ENCODE peak calls at places on chromosomes 3 and 15, in nine cellular contexts. One of them, this sample, is unnamed.
A peak's percentile ranks its signal among the peaks of the same experiment; 100 is the strongest.

GRCh38 chr15:75067123-75067854 is 43.9 kb downstream of the PPCDC start:
- DNase-seq in breast epithelium: no peak
- DNase-seq in right lobe of liver: no peak
- DNase-seq in upper lobe of left lung: peak; percentile 71
- DNase-seq in HCT116: peak; percentile 12
- DNase-seq in stomach: no peak
- DNase-seq in H1: no peak
- DNase-seq in A549: no peak
- DNase-seq in prostate gland: no peak
- DNase-seq in this sample: no peak

GRCh38 chr15:95988574-95988887 is 342.0 kb upstream of the NR2F2 start:
- DNase-seq in H1: no peak
- DNase-seq in prostate gland: no peak
- DNase-seq in upper lobe of left lung: no peak
- DNase-seq in stomach: peak; percentile 59
- DNase-seq in A549: no peak
- DNase-seq in HCT116: no peak
- DNase-seq in right lobe of liver: no peak
- DNase-seq in breast epithelium: no peak
- DNase-seq in this sample: no peak

GRCh38 chr15:33458421-33458820 is 147.7 kb downstream of the RYR3 start:
- DNase-seq in H1: no peak
- DNase-seq in right lobe of liver: no peak
- DNase-seq in breast epithelium: no peak
- DNase-seq in A549: no peak
- DNase-seq in HCT116: no peak
- DNase-seq in prostate gland: no peak
- DNase-seq in stomach: no peak
- DNase-seq in upper lobe of left lung: no peak
- DNase-seq in this sample: no peak

GRCh38 chr15:32981536-32981935 is 213.0 kb downstream of the FMN1 start:
- DNase-seq in breast epithelium: no peak
- DNase-seq in stomach: no peak
- DNase-seq in A549: no peak
- DNase-seq in prostate gland: no peak
- DNase-seq in upper lobe of left lung: no peak
- DNase-seq in HCT116: no peak
- DNase-seq in H1: no peak
- DNase-seq in right lobe of liver: no peak
- DNase-seq in this sample: no peak

GRCh38 chr3:38800511-38800910 is 15.5 kb downstream of the SCN10A start:
- DNase-seq in A549: no peak
- DNase-seq in H1: no peak
- DNase-seq in prostate gland: no peak
- DNase-seq in breast epithelium: no peak
- DNase-seq in stomach: no peak
- DNase-seq in right lobe of liver: no peak
- DNase-seq in HCT116: no peak
- DNase-seq in upper lobe of left lung: no peak
- DNase-seq in this sample: no peak

GRCh38 chr3:152100491-152101086 is 168.1 kb upstream of the MBNL1 start:
- DNase-seq in right lobe of liver: no peak
- DNase-seq in breast epithelium: no peak
- DNase-seq in prostate gland: no peak
- DNase-seq in A549: no peak
- DNase-seq in upper lobe of left lung: peak; percentile 24
- DNase-seq in H1: no peak
- DNase-seq in stomach: no peak
- DNase-seq in HCT116: no peak
- DNase-seq in this sample: no peak

GRCh38 chr3:73228425-73228824 is 167.0 kb downstream of the EBLN2 start:
- DNase-seq in right lobe of liver: no peak
- DNase-seq in prostate gland: no peak
- DNase-seq in stomach: no peak
- DNase-seq in HCT116: no peak
- DNase-seq in breast epithelium: no peak
- DNase-seq in H1: no peak
- DNase-seq in A549: no peak
- DNase-seq in upper lobe of left lung: no peak
- DNase-seq in this sample: no peak

GRCh38 chr3:153552887-153553604 is 391.0 kb downstream of the RAP2B start:
- DNase-seq in breast epithelium: no peak
- DNase-seq in prostate gland: no peak
- DNase-seq in HCT116: no peak
- DNase-seq in A549: no peak
- DNase-seq in H1: no peak
- DNase-seq in right lobe of liver: no peak
- DNase-seq in stomach: no peak
- DNase-seq in upper lobe of left lung: no peak
- DNase-seq in this sample: no peak

GRCh38 chr3:197558000-197558399 is 2.2 kb upstream of the BDH1 start:
- DNase-seq in breast epithelium: no peak
- DNase-seq in prostate gland: no peak
- DNase-seq in right lobe of liver: no peak
- DNase-seq in upper lobe of left lung: no peak
- DNase-seq in A549: no peak
- DNase-seq in stomach: no peak
- DNase-seq in H1: no peak
- DNase-seq in HCT116: no peak
- DNase-seq in this sample: no peak

GRCh38 chr3:39255503-39256325 is 24.1 kb downstream of the CX3CR1 start:
- DNase-seq in H1: no peak
- DNase-seq in upper lobe of left lung: peak; percentile 65
- DNase-seq in HCT116: no peak
- DNase-seq in right lobe of liver: no peak
- DNase-seq in breast epithelium: no peak
- DNase-seq in stomach: no peak
- DNase-seq in prostate gland: no peak
- DNase-seq in A549: no peak
- DNase-seq in this sample: no peak

GRCh38 chr3:117610156-117610555 is 900.6 kb downstream of the TUSC7 start:
- DNase-seq in upper lobe of left lung: no peak
- DNase-seq in HCT116: no peak
- DNase-seq in prostate gland: peak; percentile 43
- DNase-seq in H1: no peak
- DNase-seq in right lobe of liver: no peak
- DNase-seq in breast epithelium: no peak
- DNase-seq in A549: no peak
- DNase-seq in stomach: no peak
- DNase-seq in this sample: no peak

DNA sequence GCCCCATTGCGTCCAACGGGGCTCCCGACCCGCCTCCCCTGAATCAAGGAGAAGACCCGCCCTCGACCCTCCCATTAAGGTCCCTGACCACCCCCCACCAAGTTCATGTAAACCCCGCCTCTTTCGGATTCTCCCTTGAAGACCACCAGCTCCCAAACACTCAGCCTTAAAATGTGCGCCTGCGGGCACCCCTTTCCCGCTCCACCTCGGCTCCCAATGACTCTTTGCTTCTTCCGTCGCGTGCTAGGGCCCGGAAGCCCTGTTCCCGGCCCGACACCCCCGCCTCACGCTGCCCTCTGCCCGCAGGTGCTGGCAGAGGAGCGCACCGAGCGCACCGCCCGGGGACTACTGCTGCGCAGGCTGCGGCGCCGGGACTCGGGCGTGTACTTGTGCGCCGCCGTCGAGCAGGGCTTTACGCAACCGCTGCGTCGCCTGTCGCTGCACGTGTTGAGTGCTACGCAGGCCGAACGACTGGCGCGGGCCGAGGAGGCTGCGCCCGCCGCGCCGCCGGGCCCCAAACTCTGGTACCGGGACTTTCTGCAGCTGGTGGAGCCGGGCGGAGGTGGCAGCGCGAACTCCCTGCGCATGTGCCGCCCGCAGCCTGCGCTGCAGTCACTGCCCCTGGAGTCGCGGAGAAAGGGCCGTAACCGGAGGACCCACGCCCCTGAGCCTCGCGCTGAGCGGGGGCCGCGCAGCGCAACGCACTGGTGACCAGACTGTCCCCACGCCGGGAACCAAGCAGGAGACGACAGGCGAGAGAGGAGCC is 2.7 kb upstream of the LSMEM2 start:
- DNase-seq in stomach: no peak
- DNase-seq in right lobe of liver: no peak
- DNase-seq in prostate gland: no peak
- DNase-seq in HCT116: no peak
- DNase-seq in breast epithelium: no peak
- DNase-seq in H1: peak; percentile 78
- DNase-seq in A549: no peak
- DNase-seq in upper lobe of left lung: no peak
- DNase-seq in this sample: no peak
- H3K27ac ChIP-seq in stomach: no peak overlapping the region
- H3K27ac ChIP-seq in right lobe of liver: no peak overlapping the region
- H3K27ac ChIP-seq in prostate gland: no peak overlapping the region
- H3K27ac ChIP-seq in HCT116: no peak overlapping the region
- H3K27ac ChIP-seq in breast epithelium: no peak overlapping the region
- H3K27ac ChIP-seq in H1: no peak overlapping the region
- H3K27ac ChIP-seq in A549: no peak overlapping the region
- H3K27ac ChIP-seq in upper lobe of left lung: no peak overlapping the region
- H3K27ac ChIP-seq in this sample: no peak overlapping the region

GRCh38 chr15:70582143-70582945 is 181.0 kb downstream of the UACA start:
- DNase-seq in A549: no peak
- DNase-seq in HCT116: no peak
- DNase-seq in H1: no peak
- DNase-seq in upper lobe of left lung: no peak
- DNase-seq in right lobe of liver: no peak
- DNase-seq in prostate gland: no peak
- DNase-seq in stomach: no peak
- DNase-seq in breast epithelium: no peak
- DNase-seq in this sample: no peak

GRCh38 chr15:70585707-70586034 is 177.7 kb downstream of the UACA start:
- DNase-seq in right lobe of liver: no peak
- DNase-seq in upper lobe of left lung: no peak
- DNase-seq in HCT116: no peak
- DNase-seq in stomach: no peak
- DNase-seq in breast epithelium: no peak
- DNase-seq in A549: no peak
- DNase-seq in H1: no peak
- DNase-seq in prostate gland: no peak
- DNase-seq in this sample: no peak

GRCh38 chr15:70584441-70584837 is 178.9 kb downstream of the UACA start:
- DNase-seq in A549: no peak
- DNase-seq in right lobe of liver: no peak
- DNase-seq in breast epithelium: no peak
- DNase-seq in stomach: peak; percentile 10
- DNase-seq in H1: no peak
- DNase-seq in upper lobe of left lung: no peak
- DNase-seq in prostate gland: no peak
- DNase-seq in HCT116: no peak
- DNase-seq in this sample: no peak

GRCh38 chr15:70586241-70586640 is 177.1 kb downstream of the UACA start:
- DNase-seq in breast epithelium: no peak
- DNase-seq in prostate gland: no peak
- DNase-seq in H1: no peak
- DNase-seq in upper lobe of left lung: no peak
- DNase-seq in stomach: no peak
- DNase-seq in HCT116: no peak
- DNase-seq in A549: no peak
- DNase-seq in right lobe of liver: no peak
- DNase-seq in this sample: no peak

DNA sequence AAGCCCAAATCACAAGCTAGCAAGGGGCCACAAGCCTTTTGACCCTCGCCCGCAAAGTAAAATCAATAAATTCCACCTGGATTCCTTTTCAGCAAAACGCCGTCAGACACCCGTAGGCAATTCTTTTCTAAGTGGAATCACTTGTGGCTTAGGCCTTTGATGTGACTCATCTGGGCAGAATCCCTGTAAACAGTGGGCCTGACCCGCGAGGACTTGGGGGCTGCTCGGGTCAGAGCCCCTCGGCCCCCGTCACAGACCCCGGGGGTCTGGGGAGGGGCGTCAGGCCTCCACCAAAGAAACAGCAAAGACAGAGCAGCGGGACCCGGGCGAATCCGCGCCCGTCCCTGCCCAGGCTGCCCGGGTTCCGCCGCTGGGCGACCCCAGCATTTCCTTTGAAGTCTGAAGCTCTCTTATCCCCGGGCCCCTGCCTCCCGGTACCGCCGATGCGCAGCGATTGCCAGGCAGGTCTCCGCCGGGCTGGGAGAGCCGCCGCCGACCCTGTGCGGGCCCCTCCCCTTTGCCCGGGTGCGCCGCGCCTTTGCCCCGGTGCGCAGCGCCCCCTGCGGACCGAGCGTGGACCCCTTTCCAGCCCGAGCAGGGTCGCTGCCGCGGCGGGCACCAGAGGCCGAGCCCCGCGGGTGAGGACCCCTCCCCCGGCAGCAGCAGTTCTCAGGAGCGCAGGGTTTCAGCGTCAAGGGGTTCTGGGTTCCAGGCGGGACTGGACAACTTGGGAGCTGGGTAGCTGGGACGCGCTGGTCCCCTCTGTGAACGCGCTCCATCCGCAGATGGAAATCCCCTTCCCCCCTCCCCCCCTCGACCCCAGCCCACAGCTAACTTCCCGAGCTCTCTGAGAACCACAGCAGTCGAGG is 178.3 kb downstream of the UACA start:
- DNase-seq in right lobe of liver: no peak
- DNase-seq in stomach: peak; percentile 27
- DNase-seq in upper lobe of left lung: no peak
- DNase-seq in H1: peak; percentile 91
- DNase-seq in A549: peak; percentile 77
- DNase-seq in HCT116: peak; percentile 38
- DNase-seq in breast epithelium: no peak
- DNase-seq in prostate gland: peak; percentile 16
- DNase-seq in this sample: no peak
- TF ChIP-seq CTCF in right lobe of liver: peak; percentile 37
- TF ChIP-seq CTCF in stomach: no peak
- TF ChIP-seq CTCF in upper lobe of left lung: peak; percentile 33
- TF ChIP-seq CTCF in H1: peak; percentile 72
- TF ChIP-seq CTCF in A549: peak; percentile 89
- TF ChIP-seq CTCF in HCT116: peak; percentile 30
- TF ChIP-seq CTCF in breast epithelium: peak; percentile 22
- TF ChIP-seq CTCF in prostate gland: peak; percentile 82
- TF ChIP-seq CTCF in this sample: peak; percentile 23

GRCh38 chr15:47717036-47717611 is at the start of gene SEMA6D:
- DNase-seq in upper lobe of left lung: peak; percentile 54
- DNase-seq in H1: peak; percentile 79
- DNase-seq in breast epithelium: peak; percentile 61
- DNase-seq in HCT116: no peak
- DNase-seq in stomach: peak; percentile 45
- DNase-seq in right lobe of liver: peak; percentile 52
- DNase-seq in A549: peak; percentile 15
- DNase-seq in prostate gland: peak; percentile 79
- DNase-seq in this sample: peak; percentile 77
- TF ChIP-seq POLR2A in upper lobe of left lung: peak; percentile 15
- TF ChIP-seq POLR2A in H1: no peak
- TF ChIP-seq POLR2A in breast epithelium: no peak
- TF ChIP-seq POLR2A in HCT116: no peak
- TF ChIP-seq POLR2A in stomach: no peak
- TF ChIP-seq POLR2A in right lobe of liver: no peak
- TF ChIP-seq POLR2A in A549: no peak
- TF ChIP-seq POLR2A in prostate gland: peak; percentile 3
- TF ChIP-seq POLR2A in this sample: peak; percentile 48

GRCh38 chr3:23277688-23278087 is 74.6 kb downstream of the UBE2E2 start:
- DNase-seq in breast epithelium: no peak
- DNase-seq in prostate gland: no peak
- DNase-seq in A549: no peak
- DNase-seq in HCT116: no peak
- DNase-seq in right lobe of liver: no peak
- DNase-seq in upper lobe of left lung: no peak
- DNase-seq in H1: no peak
- DNase-seq in stomach: no peak
- DNase-seq in this sample: no peak
- H3K27ac ChIP-seq in breast epithelium: no peak overlapping the region
- H3K27ac ChIP-seq in prostate gland: no peak overlapping the region
- H3K27ac ChIP-seq in A549: no peak overlapping the region
- H3K27ac ChIP-seq in HCT116: no peak overlapping the region
- H3K27ac ChIP-seq in right lobe of liver: no peak overlapping the region
- H3K27ac ChIP-seq in upper lobe of left lung: no peak overlapping the region
- H3K27ac ChIP-seq in H1: no peak overlapping the region
- H3K27ac ChIP-seq in stomach: no peak overlapping the region
- H3K27ac ChIP-seq in this sample: no peak overlapping the region